ENCODE peak calls at places on chromosomes 7 and 10, in nine cellular contexts. G, U, Q, M, P, I, T, J and K are unnamed samples.

GRCh38 chr7:38704751-38705150 is 73.6 kb upstream of the AMPH start:
- DNase-seq in T (no peak), U (no peak), P (no peak), M (no peak), Q (no peak), I (no peak), J (no peak), G (no peak), K (no peak)

GRCh38 chr7:112504093-112504695 is 23.4 kb downstream of the LSMEM1 start:
- DNase-seq in Q (no peak), U (no peak), G (no peak), J (no peak), T (no peak), P (no peak), I (no peak), M (no peak), K (no peak)

GRCh38 chr7:36987363-36987724 is 263.1 kb upstream of the AOAH start:
- DNase-seq in U (no peak), T (no peak), M (no peak), I (no peak), P (no peak), J (no peak), Q (no peak), G (no peak), K (no peak)

GRCh38 chr7:135930565-135931423 is 46.4 kb downstream of the MTPN start:
- DNase-seq in M (no peak), Q (no peak), U (no peak), G (peak), I (peak), T (no peak), P (peak), J (no peak), K (no peak)

GRCh38 chr10:74381291-74381885 is 230.4 kb downstream of the ADK start:
- DNase-seq in T (no peak), U (no peak), Q (no peak), J (no peak), P (no peak), M (no peak), I (no peak), G (no peak), K (no peak)

GRCh38 chr7:118870187-118870586 is 645.7 kb downstream of the ANKRD7 start:
- DNase-seq in Q (peak), J (no peak), P (peak), M (peak), I (peak), T (no peak), G (no peak), U (no peak), K (no peak)

GRCh38 chr7:74183653-74184450 is 9.7 kb downstream of the EIF4H start:
- DNase-seq in P (peak), M (no peak), G (no peak), T (no peak), I (no peak), U (no peak), J (no peak), Q (no peak), K (no peak)

GRCh38 chr10:80477813-80478212 is 23.7 kb downstream of the TSPAN14 start:
- DNase-seq in I (no peak), G (peak), M (no peak), J (peak), T (no peak), Q (no peak), P (no peak), U (no peak), K (no peak)

GRCh38 chr10:112232670-112233069 is 49.1 kb upstream of the GPAM start:
- DNase-seq in G (no peak), M (no peak), Q (no peak), P (no peak), J (no peak), T (no peak), I (no peak), U (no peak), K (no peak)

GRCh38 chr10:63421591-63421990 is 44.2 kb downstream of the JMJD1C start:
- DNase-seq in U (no peak), M (no peak), J (peak), Q (no peak), I (no peak), G (no peak), T (no peak), P (no peak), K (no peak)

GRCh38 chr7:151506901-151507382 is 12.8 kb downstream of the RHEB start:
- DNase-seq in G (no peak), M (no peak), I (no peak), T (no peak), U (no peak), P (no peak), Q (no peak), J (no peak), K (no peak)
- H3K27ac ChIP-seq in G (no peak), M (no peak), I (peak), T (peak), U (no peak), P (no peak), Q (no peak), J (no peak), K (no peak)

GRCh38 chr7:131556055-131556911 is at the start of gene PODXL:
- DNase-seq in M (peak), J (peak), Q (peak), U (peak), P (peak), G (peak), T (no peak), I (peak), K (peak)

GRCh38 chr7:131554880-131555516 is 1.4 kb downstream of the PODXL start:
- DNase-seq in I (no peak), U (no peak), M (no peak), P (no peak), J (no peak), G (no peak), T (no peak), Q (no peak), K (no peak)

GRCh38 chr7:131556912-131557457 is 557 bp upstream of the PODXL start:
- DNase-seq in P (peak), Q (no peak), J (no peak), T (no peak), U (no peak), M (peak), I (no peak), G (no peak), K (no peak)

GRCh38 chr7:131553906-131554305 is 2.5 kb downstream of the PODXL start:
- DNase-seq in Q (no peak), U (no peak), J (no peak), M (no peak), G (no peak), P (no peak), T (no peak), I (no peak), K (no peak)

GRCh38 chr7:131555565-131556054 is 818 bp downstream of the PODXL start:
- DNase-seq in U (no peak), M (no peak), I (no peak), J (peak), G (no peak), P (no peak), Q (no peak), T (no peak), K (no peak)
- H3K27ac ChIP-seq in U (peak), M (no peak), I (no peak), J (no peak), G (no peak), P (no peak), Q (no peak), T (no peak), K (no peak)

DNA sequence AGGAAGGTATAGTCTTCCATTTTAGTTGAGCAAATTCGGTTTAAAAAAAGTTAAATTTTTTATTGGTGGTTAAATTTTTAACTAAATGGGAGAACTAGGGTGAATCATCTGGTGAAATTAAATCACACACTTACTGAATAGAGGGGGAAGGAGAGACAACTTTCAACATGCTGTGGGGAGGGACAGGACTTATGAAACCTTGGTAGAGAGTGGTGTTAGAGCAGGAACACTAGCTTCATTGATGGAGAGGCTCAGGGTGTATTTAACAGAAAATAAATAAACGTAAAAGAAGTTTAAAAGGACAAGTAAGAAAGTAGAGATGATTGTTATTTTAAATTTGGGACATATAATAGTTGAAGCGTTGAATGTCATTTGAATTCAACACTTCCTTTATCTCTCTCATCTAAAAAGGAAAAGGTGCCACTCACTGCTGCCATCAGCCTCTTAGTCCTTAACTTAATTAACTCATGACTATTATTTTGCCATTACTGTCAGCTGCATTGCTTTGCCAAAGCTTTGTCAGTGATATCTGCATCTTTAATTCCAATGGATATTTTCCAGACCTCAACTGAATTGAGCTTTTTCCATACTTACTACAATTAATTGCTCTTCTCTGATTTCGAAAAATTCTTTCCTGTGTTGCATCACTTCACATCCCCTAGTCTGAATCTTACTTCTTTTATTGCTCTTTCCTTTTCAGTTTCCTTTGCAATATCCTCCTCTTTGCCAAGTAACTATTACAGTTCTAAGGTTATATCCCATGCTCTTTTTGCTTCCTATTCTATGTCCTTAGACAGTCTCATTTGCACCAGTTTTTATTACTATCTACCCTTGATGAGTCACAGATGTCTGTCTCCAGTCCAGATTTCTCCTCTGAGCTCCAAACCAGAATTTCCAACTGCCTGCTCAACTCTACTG is 71.7 kb downstream of the GNAT3 start:
- DNase-seq in U (no peak), P (no peak), T (no peak), I (no peak), G (peak), J (no peak), Q (no peak), M (no peak), K (no peak)
- H3K27ac ChIP-seq in U (peak), P (no peak), T (peak), I (no peak), G (no peak), J (no peak), Q (no peak), M (no peak), K (no peak)

GRCh38 chr7:100891555-100891954 is 2.0 kb upstream of the UFSP1 start:
- DNase-seq in U (no peak), Q (no peak), J (no peak), T (no peak), M (no peak), I (no peak), G (peak), P (no peak), K (no peak)
- H3K27ac ChIP-seq in U (peak), Q (no peak), J (no peak), T (no peak), M (no peak), I (no peak), G (no peak), P (no peak), K (no peak)

GRCh38 chr10:88115968-88116367 is 252.5 kb downstream of the PTEN start:
- DNase-seq in P (no peak), M (no peak), G (peak), T (peak), Q (no peak), I (no peak), U (no peak), J (no peak), K (no peak)
- H3K27ac ChIP-seq in P (no peak), M (no peak), G (no peak), T (peak), Q (no peak), I (no peak), U (no peak), J (no peak), K (no peak)

GRCh38 chr10:31944071-31944433 is 15.4 kb upstream of the ARHGAP12 start:
- DNase-seq in Q (no peak), U (no peak), T (no peak), M (no peak), G (no peak), P (no peak), I (no peak), J (no peak), K (no peak)

GRCh38 chr10:31942892-31943291 is 14.3 kb upstream of the ARHGAP12 start:
- DNase-seq in Q (no peak), U (no peak), P (no peak), I (no peak), G (no peak), J (no peak), M (no peak), T (no peak), K (no peak)

GRCh38 chr10:31942435-31942834 is 13.8 kb upstream of the ARHGAP12 start:
- DNase-seq in J (no peak), T (no peak), G (no peak), I (no peak), U (no peak), Q (no peak), M (no peak), P (no peak), K (no peak)

GRCh38 chr10:31939797-31940708 is 11.4 kb upstream of the ARHGAP12 start:
- DNase-seq in I (no peak), M (no peak), T (no peak), U (no peak), Q (no peak), G (peak), P (no peak), J (no peak), K (no peak)

GRCh38 chr10:31940839-31941653 is 12.4 kb upstream of the ARHGAP12 start:
- DNase-seq in I (no peak), M (no peak), Q (no peak), J (no peak), P (no peak), G (peak), T (peak), U (no peak), K (no peak)
- H3K27ac ChIP-seq in I (no peak), M (no peak), Q (no peak), J (no peak), P (no peak), G (peak), T (no peak), U (peak), K (no peak)

DNA sequence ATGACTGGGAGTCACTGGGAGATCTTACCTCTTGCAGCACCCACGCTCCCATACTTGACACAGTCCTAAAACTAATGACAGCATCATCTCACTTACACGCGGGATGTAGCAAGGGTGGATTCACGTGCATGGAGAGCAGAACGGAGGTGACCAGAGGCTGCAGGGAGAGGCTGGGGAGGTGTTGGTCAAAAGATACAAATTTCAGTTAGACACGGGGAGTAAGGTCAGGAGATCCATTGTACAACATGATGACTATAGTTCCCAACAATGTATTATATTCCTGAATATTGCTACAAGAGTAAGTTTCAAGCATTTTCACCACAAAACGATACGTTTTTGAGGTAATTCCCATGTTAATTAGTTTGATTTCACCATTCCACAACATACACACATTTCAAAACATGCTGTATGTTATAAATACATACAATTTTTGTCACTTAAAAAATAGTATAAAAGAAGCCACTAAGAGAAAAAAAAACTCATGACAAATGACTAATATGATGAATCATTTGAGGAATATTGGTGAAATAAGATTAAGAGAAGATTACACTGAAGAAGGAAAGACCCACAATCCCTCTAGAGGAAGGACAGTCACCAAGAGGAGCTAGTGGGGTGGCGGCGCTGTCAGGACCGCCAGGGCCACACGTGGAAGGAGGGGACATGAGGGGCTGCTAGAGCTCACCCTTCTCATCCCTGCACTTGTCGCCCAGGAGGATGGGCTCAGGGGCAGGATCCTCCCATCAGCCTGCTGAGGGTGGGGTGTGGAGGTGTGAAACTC is 49.4 kb upstream of the EGFR start:
- DNase-seq in G (peak), Q (no peak), U (no peak), I (no peak), T (no peak), M (no peak), J (no peak), P (no peak), K (no peak)
- H3K27ac ChIP-seq in G (no peak), Q (no peak), U (no peak), I (no peak), T (no peak), M (no peak), J (no peak), P (no peak), K (no peak)